ENCODE peak calls at places on chromosomes 13 and 19, in five cellular contexts. M is right atrium auricular region, Y is AG04450, A is GM12878, J is IMR-90. C is an unnamed sample.
A peak's percentile ranks its signal among the peaks of the same experiment; 100 is the strongest.

GRCh38 chr13:102401755-102402154 is at the start of gene FGF14:
- DNase-seq in M (no peak), Y (no peak), A (no peak), J (no peak), C (no peak)

GRCh38 chr19:8571006-8571411 is 6.2 kb downstream of the MYO1F start:
- DNase-seq in M (no peak), Y (no peak), A (no peak), J (peak; percentile 68), C (peak; percentile 52)

GRCh38 chr13:111213964-111214726 is 99.0 kb downstream of the ARHGEF7 start:
- DNase-seq in M (no peak), Y (no peak), A (no peak), J (no peak), C (no peak)

GRCh38 chr13:60857698-60858097 is 460.7 kb downstream of the TDRD3 start:
- DNase-seq in M (no peak), Y (no peak), A (no peak), J (no peak), C (no peak)

GRCh38 chr19:43591904-43592772 is 3.8 kb downstream of the IRGQ start:
- DNase-seq in M (no peak), Y (no peak), A (no peak), J (no peak), C (no peak)

GRCh38 chr13:85519363-85519762 is 279.9 kb downstream of the SLITRK6 start:
- DNase-seq in M (no peak), Y (no peak), A (no peak), J (no peak), C (no peak)

GRCh38 chr13:41500501-41500900 is 43.2 kb downstream of the RGCC start:
- DNase-seq in M (no peak), Y (no peak), A (no peak), J (no peak), C (no peak)

GRCh38 chr19:861756-862528 is 2.5 kb downstream of the CFD start:
- DNase-seq in M (no peak), Y (no peak), A (no peak), J (no peak), C (no peak)

GRCh38 chr13:100634686-100635085 is 39.9 kb downstream of the TMTC4 start:
- DNase-seq in M (no peak), Y (no peak), A (no peak), J (no peak), C (no peak)

GRCh38 chr13:20131057-20131832 is 29.6 kb downstream of the GJA3 start:
- DNase-seq in M (no peak), Y (no peak), A (no peak), J (no peak), C (no peak)

GRCh38 chr19:55306712-55307111 is 18.4 kb downstream of the TMEM150B start:
- DNase-seq in M (no peak), Y (no peak), A (no peak), J (no peak), C (no peak)

GRCh38 chr13:84645196-84646071 is 763.2 kb upstream of the SLITRK1 start:
- DNase-seq in M (no peak), Y (peak; percentile 26), A (no peak), J (peak; percentile 71), C (no peak)

GRCh38 chr19:36528921-36529518 is 949 bp upstream of the ZNF260 start:
- DNase-seq in M (no peak), Y (no peak), A (peak; percentile 19), J (no peak), C (no peak)

GRCh38 chr13:20230913-20231838 is 943 bp downstream of the GJB6 start:
- DNase-seq in M (no peak), Y (no peak), A (no peak), J (no peak), C (no peak)

GRCh38 chr19:4737955-4738580 is 14.4 kb upstream of the DPP9 start:
- DNase-seq in M (no peak), Y (no peak), A (no peak), J (no peak), C (no peak)

GRCh38 chr13:28493740-28494536 is 990 bp downstream of the FLT1 start:
- DNase-seq in M (no peak), Y (no peak), A (no peak), J (no peak), C (peak; percentile 31)

GRCh38 chr13:112446347-112446861 is 70.2 kb downstream of the SPACA7 start:
- DNase-seq in M (peak; percentile 30), Y (no peak), A (no peak), J (no peak), C (no peak)

GRCh38 chr13:111049791-111050538 is 65.1 kb upstream of the ARHGEF7 start:
- DNase-seq in M (peak; percentile 46), Y (no peak), A (no peak), J (no peak), C (peak; percentile 40)

GRCh38 chr13:33940898-33941297 is 122.9 kb downstream of the RFC3 start:
- DNase-seq in M (no peak), Y (no peak), A (no peak), J (peak; percentile 4), C (peak; percentile 10)

GRCh38 chr13:38602261-38602660 is 84.6 kb upstream of the FREM2 start:
- DNase-seq in M (no peak), Y (no peak), A (no peak), J (no peak), C (no peak)

GRCh38 chr13:30618186-30618937 is 642 bp downstream of the USPL1 start:
- DNase-seq in M (no peak), Y (no peak), A (no peak), J (no peak), C (no peak)

GRCh38 chr13:99737456-99737855 is 234.1 kb downstream of the ZIC5 start:
- DNase-seq in M (no peak), Y (no peak), A (no peak), J (no peak), C (no peak)

GRCh38 chr13:107907065-107907464 is 308.3 kb downstream of the LIG4 start:
- DNase-seq in M (no peak), Y (no peak), A (no peak), J (peak; percentile 42), C (no peak)

DNA sequence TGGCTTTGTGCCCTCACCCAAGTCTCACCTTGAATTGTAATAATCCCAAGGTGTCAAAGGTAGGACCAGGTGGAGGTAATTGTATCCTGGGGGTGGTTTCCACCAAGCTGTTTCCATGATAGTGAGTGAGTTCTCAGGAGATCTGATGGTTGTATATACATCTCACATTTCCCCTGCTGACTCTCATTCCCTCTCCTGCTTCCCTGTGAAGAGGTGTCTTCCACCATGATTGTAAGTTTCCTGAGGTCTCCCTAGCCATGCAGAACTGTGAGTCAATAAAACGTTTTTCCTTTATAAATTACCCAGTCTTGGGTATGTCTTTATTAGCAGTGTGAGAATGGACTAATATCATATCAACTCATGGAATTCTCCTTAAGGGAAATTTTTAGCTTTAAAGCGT is 302.6 kb downstream of the LIG4 start:
- DNase-seq in M (no peak), Y (no peak), A (no peak), J (no peak), C (no peak)
- H3K4me3 ChIP-seq in M (no peak overlapping the region), Y (no peak overlapping the region), A (no peak overlapping the region), J (no peak overlapping the region), C (no peak overlapping the region)

DNA sequence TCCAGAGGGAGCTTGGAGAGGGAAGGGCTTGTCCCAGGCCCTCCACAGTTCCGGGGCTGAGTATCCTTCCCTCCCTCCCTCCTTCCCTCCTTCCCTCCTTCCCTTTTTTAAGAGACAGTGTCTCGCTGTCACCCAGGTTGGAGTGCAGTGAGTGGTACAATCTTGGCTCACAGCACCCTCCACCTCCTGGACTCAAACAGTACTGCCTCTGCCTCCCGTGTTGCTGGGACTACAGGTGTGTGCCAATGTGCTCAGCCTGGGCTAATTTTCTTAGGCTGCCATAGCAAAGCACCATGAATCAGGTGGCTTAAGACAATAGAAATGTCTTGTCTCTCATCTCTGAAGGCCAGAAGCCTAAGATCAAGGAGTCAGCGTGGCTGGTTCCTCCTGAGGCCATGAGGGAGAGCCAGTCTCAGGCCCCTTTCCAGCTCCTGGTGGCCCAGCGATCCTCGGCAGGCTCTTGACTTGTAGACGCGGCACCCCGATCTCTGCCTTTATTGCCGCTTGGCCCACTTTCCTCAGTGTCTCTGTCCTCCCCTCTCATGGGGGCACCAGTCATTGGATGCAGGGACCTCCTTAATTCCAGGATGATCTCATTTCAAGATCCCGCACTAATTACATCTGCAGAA is 47.5 kb downstream of the CRTC1 start:
- DNase-seq in M (no peak), Y (no peak), A (no peak), J (no peak), C (no peak)
- TF ChIP-seq CTCF in M (no peak), Y (no peak), A (no peak), J (no peak), C (no peak)

GRCh38 chr13:23794267-23795161 is 94.7 kb downstream of the MIPEP start:
- DNase-seq in M (no peak), Y (peak; percentile 68), A (peak; percentile 72), J (peak; percentile 85), C (peak; percentile 84)

GRCh38 chr13:23792680-23793079 is 96.5 kb downstream of the MIPEP start:
- DNase-seq in M (no peak), Y (no peak), A (no peak), J (peak; percentile 17), C (no peak)

GRCh38 chr13:23790591-23791170 is 98.5 kb downstream of the MIPEP start:
- DNase-seq in M (no peak), Y (no peak), A (no peak), J (peak; percentile 82), C (peak; percentile 84)

GRCh38 chr13:23796546-23796945 is 92.7 kb downstream of the MIPEP start:
- DNase-seq in M (no peak), Y (no peak), A (no peak), J (peak; percentile 49), C (peak; percentile 73)

GRCh38 chr13:23793711-23794110 is 95.5 kb downstream of the MIPEP start:
- DNase-seq in M (no peak), Y (no peak), A (no peak), J (no peak), C (no peak)
- H3K4me3 ChIP-seq in M (no peak overlapping the region), Y (no peak overlapping the region), A (peak overlapping the region; percentile 22), J (no peak overlapping the region), C (no peak overlapping the region)

GRCh38 chr13:93765811-93766210 is 539.2 kb downstream of the GPC6 start:
- DNase-seq in M (no peak), Y (no peak), A (no peak), J (no peak), C (no peak)

GRCh38 chr13:93767231-93767916 is 540.8 kb downstream of the GPC6 start:
- DNase-seq in M (no peak), Y (no peak), A (no peak), J (peak; percentile 42), C (peak; percentile 82)

GRCh38 chr13:93765056-93765455 is 538.4 kb downstream of the GPC6 start:
- DNase-seq in M (no peak), Y (no peak), A (no peak), J (no peak), C (peak; percentile 66)

GRCh38 chr13:93767917-93768422 is 541.4 kb downstream of the GPC6 start:
- DNase-seq in M (no peak), Y (no peak), A (no peak), J (no peak), C (no peak)

GRCh38 chr13:93766719-93767118 is 540.1 kb downstream of the GPC6 start:
- DNase-seq in M (no peak), Y (no peak), A (no peak), J (no peak), C (peak; percentile 44)
- TF ChIP-seq CTCF in M (no peak), Y (no peak), A (no peak), J (no peak), C (no peak)

C was measured in fibroblast of villous mesenchyme.